ENCODE peak calls at places on chromosomes 2 and 18, in four cellular contexts. Z, K, O and W are unnamed samples.

GRCh38 chr18:49250819-49251388 is 209.5 kb downstream of the DYM start:
- DNase-seq in Z (no peak), K (peak; percentile 9), O (peak; percentile 50), W (no peak)

GRCh38 chr2:191030521-191031154 is 16.7 kb upstream of the STAT1 start:
- DNase-seq in Z (no peak), K (peak; percentile 56), O (peak; percentile 61), W (no peak)

GRCh38 chr18:44409071-44409470 is 271.6 kb upstream of the SETBP1 start:
- DNase-seq in Z (no peak), K (no peak), O (no peak), W (no peak)

GRCh38 chr18:77528877-77529276 is 279.2 kb downstream of the GALR1 start:
- DNase-seq in Z (no peak), K (no peak), O (no peak), W (no peak)

GRCh38 chr18:5294113-5294617 is 1.4 kb downstream of the ZBTB14 start:
- DNase-seq in Z (peak; percentile 66), K (peak; percentile 7), O (no peak), W (no peak)

GRCh38 chr2:170582747-170583463 is 132.2 kb upstream of the SP5 start:
- DNase-seq in Z (no peak), K (no peak), O (no peak), W (no peak)

GRCh38 chr18:79485788-79486355 is 90.1 kb downstream of the NFATC1 start:
- DNase-seq in Z (no peak), K (no peak), O (peak; percentile 76), W (peak; percentile 81)

GRCh38 chr2:105934467-105934866 is 189.8 kb downstream of the NCK2 start:
- DNase-seq in Z (no peak), K (no peak), O (no peak), W (no peak)

GRCh38 chr18:21575656-21576055 is 24.8 kb downstream of the ESCO1 start:
- DNase-seq in Z (no peak), K (no peak), O (no peak), W (no peak)

GRCh38 chr2:168962636-168963035 is 61.5 kb downstream of the G6PC2 start:
- DNase-seq in Z (no peak), K (no peak), O (no peak), W (no peak)

GRCh38 chr2:155708052-155708451 is 624.5 kb downstream of the NR4A2 start:
- DNase-seq in Z (no peak), K (no peak), O (no peak), W (no peak)

GRCh38 chr2:120150040-120150482 is 73.1 kb downstream of the TMEM185B start:
- DNase-seq in Z (no peak), K (no peak), O (no peak), W (no peak)

GRCh38 chr2:5491486-5491885 is 200.7 kb upstream of the SOX11 start:
- DNase-seq in Z (no peak), K (no peak), O (no peak), W (no peak)

GRCh38 chr2:59578349-59578748 is 975.1 kb downstream of the BCL11A start:
- DNase-seq in Z (no peak), K (no peak), O (no peak), W (no peak)

GRCh38 chr18:36296591-36297418 is 708 bp upstream of the FHOD3 start:
- DNase-seq in Z (no peak), K (peak; percentile 72), O (peak; percentile 64), W (no peak)

GRCh38 chr2:206851511-206851910 is 86.1 kb downstream of the FASTKD2 start:
- DNase-seq in Z (no peak), K (no peak), O (no peak), W (no peak)

GRCh38 chr2:46847185-46847710 is 68.4 kb downstream of the MCFD2 start:
- DNase-seq in Z (peak; percentile 93), K (peak; percentile 94), O (peak; percentile 97), W (peak; percentile 72)

GRCh38 chr2:9103663-9104277 is 100.3 kb upstream of the MBOAT2 start:
- DNase-seq in Z (no peak), K (no peak), O (no peak), W (no peak)

GRCh38 chr2:102589444-102589843 is 29.9 kb upstream of the SLC9A2 start:
- DNase-seq in Z (no peak), K (no peak), O (no peak), W (no peak)

GRCh38 chr2:61658841-61659780 is 121.0 kb upstream of the XPO1 start:
- DNase-seq in Z (no peak), K (no peak), O (peak; percentile 65), W (no peak)

GRCh38 chr2:28512607-28512965 is 16.7 kb downstream of the PLB1 start:
- DNase-seq in Z (no peak), K (no peak), O (no peak), W (no peak)

GRCh38 chr2:150232871-150233270 is 254.6 kb downstream of the RND3 start:
- DNase-seq in Z (no peak), K (no peak), O (no peak), W (no peak)

GRCh38 chr2:235170536-235171510 is 219.0 kb downstream of the SH3BP4 start:
- DNase-seq in Z (no peak), K (peak; percentile 61), O (peak; percentile 28), W (peak; percentile 55)

GRCh38 chr2:172947461-172947860 is 128.2 kb upstream of the MAP3K20 start:
- DNase-seq in Z (no peak), K (no peak), O (peak; percentile 62), W (no peak)

GRCh38 chr2:43158259-43158880 is 68.0 kb downstream of the ZFP36L2 start:
- DNase-seq in Z (peak; percentile 74), K (no peak), O (peak; percentile 88), W (peak; percentile 26)

GRCh38 chr2:174553811-174554493 is 43.7 kb downstream of the WIPF1 start:
- DNase-seq in Z (no peak), K (no peak), O (no peak), W (no peak)

GRCh38 chr2:231530099-231531085 is at the start of gene NMUR1:
- DNase-seq in Z (no peak), K (peak; percentile 51), O (peak; percentile 10), W (no peak)

GRCh38 chr2:159711562-159712193 is 628 bp upstream of the MARCHF7 start:
- DNase-seq in Z (no peak), K (no peak), O (no peak), W (no peak)

GRCh38 chr2:100365434-100365833 is 43.1 kb upstream of the LONRF2 start:
- DNase-seq in Z (no peak), K (peak; percentile 35), O (peak; percentile 95), W (peak; percentile 37)

GRCh38 chr2:162967826-162968225 is 129.3 kb upstream of the KCNH7 start:
- DNase-seq in Z (no peak), K (no peak), O (no peak), W (no peak)

GRCh38 chr2:150234787-150235512 is 252.5 kb downstream of the RND3 start:
- DNase-seq in Z (no peak), K (no peak), O (peak; percentile 96), W (peak; percentile 77)

GRCh38 chr2:1856481-1856880 is 112.2 kb upstream of the PXDN start:
- DNase-seq in Z (no peak), K (no peak), O (no peak), W (no peak)

GRCh38 chr2:1855150-1855549 is 110.8 kb upstream of the PXDN start:
- DNase-seq in Z (no peak), K (peak; percentile 29), O (no peak), W (no peak)

GRCh38 chr2:1858733-1859132 is 114.4 kb upstream of the PXDN start:
- DNase-seq in Z (no peak), K (no peak), O (no peak), W (no peak)

GRCh38 chr2:1856922-1857321 is 112.6 kb upstream of the PXDN start:
- DNase-seq in Z (no peak), K (no peak), O (peak; percentile 14), W (no peak)

GRCh38 chr2:1854747-1855146 is 110.4 kb upstream of the PXDN start:
- DNase-seq in Z (no peak), K (peak; percentile 17), O (peak; percentile 51), W (no peak)
- TF ChIP-seq CTCF in Z (no peak), K (peak; percentile 40), O (peak; percentile 35), W (peak; percentile 20)

DNA sequence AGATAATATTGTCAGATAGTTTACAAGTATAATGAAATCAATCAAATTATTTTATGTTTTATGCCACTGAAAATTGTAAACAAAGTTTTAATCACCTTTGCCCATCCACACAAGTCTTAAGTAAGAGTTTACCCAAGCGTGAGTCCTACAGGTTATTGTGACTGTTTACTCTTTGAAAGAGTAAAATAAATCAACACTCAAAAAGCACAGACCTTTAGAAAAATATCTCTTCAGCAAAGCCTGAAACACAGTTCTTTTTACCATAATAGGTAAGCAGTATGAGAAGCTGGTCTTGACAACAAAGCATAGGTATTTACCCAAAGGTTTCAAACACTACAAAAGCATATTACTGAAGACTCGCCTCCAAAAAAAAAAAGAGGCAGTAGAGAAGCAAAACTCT is 3.7 kb downstream of the ROCK2 start:
- DNase-seq in Z (no peak), K (no peak), O (no peak), W (no peak)
- H3K4me3 ChIP-seq in Z (no peak overlapping the region), K (no peak overlapping the region), O (peak overlapping the region; percentile 13), W (no peak overlapping the region)

GRCh38 chr18:23614891-23615290 is 28.6 kb upstream of the NPC1 start:
- DNase-seq in Z (no peak), K (no peak), O (no peak), W (no peak)

GRCh38 chr18:23614413-23614812 is 28.1 kb upstream of the NPC1 start:
- DNase-seq in Z (no peak), K (no peak), O (no peak), W (no peak)

GRCh38 chr18:23612434-23613090 is 26.3 kb upstream of the NPC1 start:
- DNase-seq in Z (no peak), K (no peak), O (no peak), W (no peak)

GRCh38 chr18:23605941-23606340 is 19.6 kb upstream of the NPC1 start:
- DNase-seq in Z (no peak), K (no peak), O (no peak), W (no peak)

GRCh38 chr18:23609390-23610008 is 23.2 kb upstream of the NPC1 start:
- DNase-seq in Z (no peak), K (no peak), O (no peak), W (no peak)
- TF ChIP-seq CTCF in Z (no peak), K (no peak), O (no peak), W (no peak)

DNA sequence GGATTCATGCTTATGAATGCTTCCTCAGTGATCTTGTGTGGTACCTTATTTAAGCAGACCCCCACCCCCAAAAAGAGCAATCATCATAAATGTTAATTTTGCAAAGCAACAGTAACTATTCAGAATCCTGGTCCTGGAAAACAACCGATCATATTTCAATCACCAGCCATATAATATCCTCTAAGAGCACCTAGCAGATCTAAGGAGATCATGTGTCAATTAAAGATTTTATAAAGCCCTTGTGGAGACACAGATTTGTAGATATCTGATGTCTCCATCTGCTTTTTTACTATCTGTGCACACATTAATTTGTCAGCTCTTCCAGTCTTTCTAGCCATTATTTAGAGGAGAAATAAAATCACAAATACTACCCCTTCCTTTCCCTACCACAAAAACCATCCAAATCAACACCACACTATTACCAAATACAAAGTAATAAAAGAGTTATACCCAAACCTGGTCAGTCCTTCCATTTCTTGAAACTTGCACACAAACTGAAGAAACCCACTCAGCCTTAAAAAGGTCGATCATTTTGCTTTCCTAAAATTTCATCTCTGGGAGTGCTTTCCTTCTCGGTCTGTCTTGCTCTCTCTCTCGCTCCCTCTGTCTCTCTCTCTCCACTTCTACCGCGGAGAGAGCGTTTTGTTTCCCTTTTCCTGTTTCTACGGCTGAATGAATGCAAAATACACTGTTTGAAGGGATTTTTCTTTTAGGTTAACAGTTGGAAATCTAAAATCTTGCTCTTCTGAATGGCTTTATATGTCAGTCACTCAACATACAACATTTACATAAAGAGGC is 423.9 kb downstream of the TGIF1 start:
- DNase-seq in Z (no peak), K (no peak), O (peak; percentile 36), W (no peak)
- H3K4me3 ChIP-seq in Z (no peak overlapping the region), K (no peak overlapping the region), O (peak overlapping the region; percentile 34), W (no peak overlapping the region)